ENCODE peak calls at places on chromosomes 5 and 9, in nine cellular contexts. U is AG10803, J is astrocyte of the spinal cord, F is psoas muscle, G is right atrium auricular region, L is GM23338, K is epithelial cell of proximal tubule, D is hepatocyte, V is mammary epithelial cell. S is an unnamed sample.

GRCh38 chr5:125659316-125660071 is 763.7 kb upstream of the GRAMD2B start:
- DNase-seq in U (no peak), J (peak; percentile 85), F (no peak), G (no peak), L (peak; percentile 46), K (no peak), D (no peak), V (no peak), S (no peak)

GRCh38 chr9:73807956-73808355 is 656.3 kb downstream of the ANXA1 start:
- DNase-seq in U (no peak), J (peak; percentile 26), F (no peak), G (no peak), L (no peak), K (no peak), D (no peak), V (peak; percentile 9), S (no peak)

GRCh38 chr9:78601957-78602565 is 305.1 kb downstream of the PSAT1 start:
- DNase-seq in U (peak; percentile 61), J (peak; percentile 60), F (no peak), G (no peak), L (peak; percentile 65), K (peak; percentile 7), D (peak; percentile 58), V (peak; percentile 75), S (no peak)

GRCh38 chr9:72586388-72587160 is 65.2 kb downstream of the TMC1 start:
- DNase-seq in U (peak; percentile 91), J (peak; percentile 67), F (no peak), G (peak; percentile 64), L (no peak), K (no peak), D (peak; percentile 32), V (peak; percentile 90), S (no peak)

GRCh38 chr9:394347-395052 is 179.8 kb downstream of the DOCK8 start:
- DNase-seq in U (no peak), J (no peak), F (no peak), G (no peak), L (no peak), K (no peak), D (no peak), V (no peak), S (no peak)

GRCh38 chr5:90843443-90843842 is 284.8 kb downstream of the ADGRV1 start:
- DNase-seq in U (no peak), J (no peak), F (no peak), G (no peak), L (no peak), K (no peak), D (no peak), V (no peak), S (no peak)

GRCh38 chr5:131150408-131150807 is 14.6 kb downstream of the HINT1 start:
- DNase-seq in U (no peak), J (no peak), F (no peak), G (no peak), L (no peak), K (no peak), D (no peak), V (no peak), S (no peak)

GRCh38 chr5:164504141-164504772 is 998.8 kb downstream of the MAT2B start:
- DNase-seq in U (peak; percentile 38), J (peak; percentile 60), F (no peak), G (no peak), L (peak; percentile 78), K (peak; percentile 3), D (peak; percentile 71), V (peak; percentile 34), S (peak; percentile 7)

GRCh38 chr5:134227259-134227658 is 1.4 kb upstream of the PPP2CA start:
- DNase-seq in U (peak; percentile 40), J (no peak), F (no peak), G (no peak), L (peak; percentile 79), K (no peak), D (peak; percentile 59), V (peak; percentile 36), S (no peak)

GRCh38 chr5:95925939-95926338 is 35.7 kb downstream of the ELL2 start:
- DNase-seq in U (no peak), J (no peak), F (no peak), G (no peak), L (no peak), K (no peak), D (no peak), V (no peak), S (no peak)

GRCh38 chr9:136587944-136588662 is 42.3 kb upstream of the NOTCH1 start:
- DNase-seq in U (no peak), J (peak; percentile 27), F (no peak), G (no peak), L (peak; percentile 99), K (no peak), D (no peak), V (no peak), S (no peak)

GRCh38 chr5:147985593-147985992 is 78.2 kb upstream of the SPINK5 start:
- DNase-seq in U (no peak), J (no peak), F (no peak), G (no peak), L (no peak), K (peak; percentile 37), D (no peak), V (no peak), S (no peak)

GRCh38 chr9:123383512-123384170 is 27.6 kb downstream of the CRB2 start:
- DNase-seq in U (no peak), J (no peak), F (no peak), G (no peak), L (no peak), K (no peak), D (no peak), V (no peak), S (no peak)

GRCh38 chr5:132800545-132800944 is 12.6 kb upstream of the SOWAHA start:
- DNase-seq in U (no peak), J (no peak), F (no peak), G (no peak), L (no peak), K (no peak), D (no peak), V (no peak), S (no peak)

GRCh38 chr5:98433673-98434072 is 339.8 kb upstream of the RGMB start:
- DNase-seq in U (peak; percentile 24), J (no peak), F (no peak), G (no peak), L (no peak), K (no peak), D (no peak), V (peak; percentile 21), S (no peak)

GRCh38 chr9:137384116-137384756 is 38.7 kb downstream of the EXD3 start:
- DNase-seq in U (no peak), J (no peak), F (peak; percentile 9), G (no peak), L (no peak), K (no peak), D (no peak), V (no peak), S (no peak)

GRCh38 chr5:6710078-6710477 is 3.2 kb upstream of the TENT4A start:
- DNase-seq in U (no peak), J (no peak), F (no peak), G (no peak), L (no peak), K (peak; percentile 83), D (no peak), V (no peak), S (no peak)

GRCh38 chr5:4977421-4977820 is 162.7 kb upstream of the ADAMTS16 start:
- DNase-seq in U (no peak), J (peak; percentile 12), F (no peak), G (no peak), L (no peak), K (no peak), D (no peak), V (no peak), S (no peak)

GRCh38 chr5:124103671-124104070 is 591.7 kb downstream of the CSNK1G3 start:
- DNase-seq in U (no peak), J (peak; percentile 23), F (no peak), G (no peak), L (no peak), K (no peak), D (no peak), V (peak; percentile 79), S (no peak)
- H3K4me3 ChIP-seq in U (no peak overlapping the region), J (no peak overlapping the region), F (no peak overlapping the region), G (no peak overlapping the region), L (no peak overlapping the region), K (no peak overlapping the region), D (no peak overlapping the region), V (no peak overlapping the region), S (no peak overlapping the region)

GRCh38 chr9:36045610-36046009 is 8.9 kb downstream of the RECK start:
- DNase-seq in U (peak; percentile 69), J (no peak), F (no peak), G (no peak), L (no peak), K (no peak), D (no peak), V (no peak), S (no peak)
- TF ChIP-seq CTCF in U (no peak), J (no peak), F (no peak), G (no peak), L (no peak), K (no peak), D (no peak), V (no peak), S (no peak)

DNA sequence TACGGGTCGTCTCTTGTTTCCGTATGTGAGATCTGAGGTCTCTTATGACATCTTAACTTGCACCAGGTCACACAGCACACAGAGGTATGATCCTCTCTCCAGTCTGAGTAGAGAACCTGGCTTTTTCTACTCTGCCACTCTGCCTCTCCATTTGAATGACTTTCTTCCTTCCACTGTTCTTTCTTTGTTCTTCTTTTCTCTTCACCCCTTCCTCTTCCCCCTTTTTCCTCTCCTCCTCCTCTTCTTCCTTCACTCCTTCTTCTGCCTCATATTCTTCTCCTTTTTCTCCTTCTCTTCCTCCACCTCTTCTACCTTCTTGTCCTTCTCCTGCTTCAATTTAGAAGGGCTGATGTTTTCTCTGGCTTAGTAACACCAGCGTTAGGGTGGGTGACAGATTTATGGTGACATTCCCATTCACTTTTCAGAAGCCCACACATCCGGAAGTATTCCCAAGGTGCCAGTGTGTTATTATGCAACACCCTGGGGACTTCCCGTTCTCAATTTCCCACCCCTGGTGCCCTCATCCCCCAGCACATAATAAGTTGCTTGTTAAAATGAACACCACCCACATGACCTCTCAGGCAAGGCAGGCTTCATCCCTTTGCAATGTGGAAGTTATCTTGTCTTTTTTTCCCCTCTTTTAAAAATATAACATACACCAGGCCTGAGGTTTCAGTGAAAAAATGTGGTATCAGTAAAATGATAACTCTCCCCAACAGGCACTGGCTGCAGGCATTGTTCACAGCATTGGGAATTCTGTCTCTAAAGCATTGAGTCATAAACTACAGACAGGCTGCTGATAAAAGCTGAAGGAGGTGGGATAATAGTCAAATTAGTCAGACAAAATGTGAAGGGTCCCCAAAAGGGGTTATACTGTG is 122.1 kb downstream of the PAPPA start:
- DNase-seq in U (no peak), J (peak; percentile 54), F (no peak), G (no peak), L (no peak), K (no peak), D (no peak), V (no peak), S (no peak)
- H3K4me3 ChIP-seq in U (no peak overlapping the region), J (no peak overlapping the region), F (no peak overlapping the region), G (no peak overlapping the region), L (no peak overlapping the region), K (no peak overlapping the region), D (no peak overlapping the region), V (no peak overlapping the region), S (no peak overlapping the region)

DNA sequence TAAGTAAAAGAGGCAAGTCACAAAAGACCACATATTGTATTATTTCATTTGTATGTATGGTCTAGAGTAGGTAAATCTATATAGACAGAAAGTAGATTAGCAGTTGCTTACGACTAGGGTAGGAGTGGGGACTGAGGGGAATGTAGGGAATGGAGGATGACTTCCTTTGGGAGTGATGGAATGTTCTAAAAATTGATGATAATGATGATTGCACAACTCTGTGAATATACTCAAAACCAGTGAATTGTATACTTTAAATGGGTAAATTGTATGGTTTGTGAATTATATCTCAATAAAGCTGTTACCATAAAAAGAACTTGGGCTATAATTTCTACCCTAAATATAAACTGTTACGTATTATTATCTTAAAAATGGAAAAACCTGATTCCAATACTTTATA is 35.0 kb downstream of the ADAMTS6 start:
- DNase-seq in U (peak; percentile 13), J (no peak), F (no peak), G (no peak), L (no peak), K (no peak), D (no peak), V (no peak), S (no peak)
- TF ChIP-seq CTCF in U (no peak), J (no peak), F (no peak), G (no peak), L (no peak), K (no peak), D (no peak), V (no peak), S (no peak)